ENCODE peak calls at places on chromosome 12, in ten cellular contexts. U is prostate gland, P is transverse colon, Q is GM12878, H is stomach, X is spleen, S is sigmoid colon, J is breast epithelium, L is endothelial cell of umbilical vein, G is K562. R is an unnamed sample.

GRCh38 chr12:58819945-58820344 is 100.4 kb downstream of the LRIG3 start:
- DNase-seq in P (no peak), U (no peak), S (no peak), G (no peak), J (no peak), L (no peak), Q (no peak), H (no peak), X (no peak), R (no peak)

GRCh38 chr12:66149702-66150398 is 19.3 kb upstream of the LLPH start:
- DNase-seq in U (no peak), Q (no peak), S (no peak), L (peak; percentile 26), G (peak; percentile 52), J (no peak), P (peak; percentile 64), X (no peak), H (peak; percentile 74), R (no peak)

GRCh38 chr12:128180166-128180565 is 86.8 kb upstream of the TMEM132C start:
- DNase-seq in U (no peak), J (no peak), P (no peak), H (no peak), L (no peak), X (no peak), G (no peak), S (no peak), Q (no peak), R (no peak)

GRCh38 chr12:20367731-20368652 is at the start of gene PDE3A:
- DNase-seq in G (no peak), J (no peak), P (peak; percentile 76), L (peak; percentile 92), S (peak; percentile 90), Q (no peak), U (peak; percentile 14), H (no peak), X (peak; percentile 70), R (no peak)

GRCh38 chr12:41223600-41223999 is 35.5 kb downstream of the PDZRN4 start:
- DNase-seq in P (no peak), S (no peak), G (no peak), Q (no peak), U (no peak), L (no peak), J (no peak), X (no peak), H (no peak), R (no peak)

GRCh38 chr12:30278401-30278800 is 417.3 kb downstream of the IPO8 start:
- DNase-seq in U (no peak), G (no peak), Q (no peak), P (no peak), S (no peak), X (no peak), L (no peak), H (no peak), J (no peak), R (no peak)

GRCh38 chr12:68259318-68259940 is 6.0 kb upstream of the IL22 start:
- DNase-seq in X (no peak), P (no peak), U (no peak), S (no peak), L (peak; percentile 19), Q (peak; percentile 24), H (no peak), J (no peak), G (no peak), R (no peak)

GRCh38 chr12:50621435-50622304 is 116.9 kb downstream of the DIP2B start:
- DNase-seq in X (no peak), H (no peak), Q (no peak), P (peak; percentile 40), U (peak; percentile 30), G (no peak), S (no peak), L (no peak), J (no peak), R (no peak)

GRCh38 chr12:95591731-95592130 is 40.5 kb upstream of the USP44 start:
- DNase-seq in P (no peak), U (no peak), S (no peak), Q (no peak), G (no peak), H (no peak), J (no peak), X (no peak), L (no peak), R (no peak)

GRCh38 chr12:20274008-20274407 is 94.3 kb upstream of the PDE3A start:
- DNase-seq in J (no peak), H (no peak), P (no peak), S (no peak), G (no peak), X (no peak), U (no peak), Q (no peak), L (no peak), R (no peak)

GRCh38 chr12:97151481-97151880 is 244.4 kb downstream of the NEDD1 start:
- DNase-seq in J (no peak), G (no peak), L (no peak), P (no peak), Q (no peak), U (no peak), X (no peak), S (no peak), H (no peak), R (no peak)

GRCh38 chr12:89345830-89346740 is 6.2 kb downstream of the DUSP6 start:
- DNase-seq in P (peak; percentile 60), Q (peak; percentile 88), J (peak; percentile 38), H (peak; percentile 34), S (peak; percentile 75), L (peak; percentile 99), U (no peak), G (peak; percentile 76), X (peak; percentile 88), R (peak; percentile 41)

GRCh38 chr12:118288174-118288573 is 84.5 kb downstream of the TAOK3 start:
- DNase-seq in J (no peak), L (no peak), U (no peak), Q (no peak), G (peak; percentile 61), P (no peak), S (no peak), X (no peak), H (no peak), R (no peak)

GRCh38 chr12:108169671-108170070 is 40.6 kb downstream of the WSCD2 start:
- DNase-seq in S (no peak), Q (no peak), U (no peak), X (no peak), H (no peak), L (no peak), P (no peak), J (no peak), G (no peak), R (no peak)

GRCh38 chr12:108170164-108170563 is 41.1 kb downstream of the WSCD2 start:
- DNase-seq in P (no peak), H (no peak), Q (no peak), U (no peak), G (no peak), S (no peak), L (no peak), J (no peak), X (no peak), R (no peak)

GRCh38 chr12:108172033-108172432 is 42.9 kb downstream of the WSCD2 start:
- DNase-seq in G (no peak), X (no peak), H (no peak), L (no peak), U (no peak), S (no peak), Q (no peak), J (no peak), P (no peak), R (no peak)

GRCh38 chr12:108166505-108166904 is 37.4 kb downstream of the WSCD2 start:
- DNase-seq in P (no peak), H (no peak), X (no peak), S (no peak), J (no peak), G (no peak), Q (no peak), L (no peak), U (no peak), R (no peak)

GRCh38 chr12:108167974-108168373 is 38.9 kb downstream of the WSCD2 start:
- DNase-seq in J (no peak), U (no peak), G (no peak), P (no peak), Q (no peak), S (no peak), H (no peak), X (no peak), L (no peak), R (no peak)
- TF ChIP-seq POLR2AphosphoS5 in J (no peak), U (no peak), G (no peak), P (no peak), Q (no peak), S (no peak), H (no peak), X (no peak), L (no peak), R (no peak)

DNA sequence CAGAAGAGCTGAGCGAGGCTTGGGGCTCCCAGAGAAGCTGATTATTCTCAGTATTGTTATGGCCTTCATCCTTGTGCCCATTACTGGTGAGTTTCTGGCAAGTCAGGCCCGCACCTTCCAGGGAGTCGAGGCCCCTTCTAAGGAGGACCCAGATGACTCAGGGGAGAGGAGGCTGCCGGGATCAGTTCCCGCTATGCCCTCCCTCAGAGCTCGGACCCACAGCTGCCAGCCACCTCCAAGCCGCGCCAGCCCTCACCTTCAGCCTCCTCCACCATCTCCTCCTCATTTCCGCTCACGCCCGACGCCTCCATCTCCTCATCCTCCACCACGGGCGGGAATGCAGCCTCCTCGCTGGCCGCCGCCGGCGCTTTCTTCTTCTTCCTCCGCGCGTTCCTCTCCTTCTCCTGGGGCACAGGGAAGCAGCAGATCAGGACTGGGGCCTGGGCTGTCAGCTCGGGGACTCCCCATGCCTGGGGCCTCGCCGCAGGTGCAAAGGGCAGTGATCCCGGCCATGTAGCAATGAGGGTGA is 83.2 kb downstream of the RFLNA start:
- DNase-seq in J (no peak), P (no peak), X (no peak), H (no peak), U (no peak), G (no peak), S (no peak), Q (no peak), L (no peak), R (no peak)
- TF ChIP-seq POLR2A in J (no peak), P (no peak), X (no peak), H (no peak), U (no peak), G (no peak), S (no peak), Q (no peak), L (no peak), R (no peak)

DNA sequence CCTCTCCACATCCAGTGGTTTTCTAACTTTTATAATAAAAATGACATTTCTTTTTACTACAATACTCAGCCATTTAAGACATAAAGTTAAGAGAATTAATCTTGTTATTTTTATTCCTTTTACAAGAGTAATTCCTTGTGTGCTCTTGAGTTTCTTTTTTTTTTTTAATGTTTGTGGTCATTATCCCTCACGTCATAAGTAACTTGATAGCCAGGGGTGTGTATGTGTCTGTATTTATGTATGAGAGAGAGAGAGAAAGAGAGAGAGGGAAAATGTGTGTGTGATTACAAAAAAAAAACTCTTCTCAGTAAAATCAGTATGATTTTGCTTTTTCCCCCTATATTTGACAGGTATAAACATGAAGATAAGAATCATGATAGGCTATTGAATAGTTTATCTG is 35.1 kb downstream of the RERGL start:
- DNase-seq in J (no peak), P (no peak), G (no peak), Q (no peak), U (no peak), H (no peak), L (no peak), S (no peak), X (no peak), R (no peak)
- TF ChIP-seq POLR2AphosphoS5 in J (no peak), P (no peak), G (no peak), Q (no peak), U (no peak), H (no peak), L (no peak), S (no peak), X (no peak), R (no peak)

GRCh38 chr12:53324779-53325538 is 3.5 kb upstream of the AAAS start:
- DNase-seq in X (peak; percentile 98), S (peak; percentile 98), J (peak; percentile 82), G (peak; percentile 96), U (peak; percentile 87), P (peak; percentile 93), Q (peak; percentile 52), H (peak; percentile 93), L (peak; percentile 86), R (peak; percentile 94)
- TF ChIP-seq POLR2A in X (peak; percentile 16), S (peak; percentile 85), J (peak; percentile 20), G (peak; percentile 85), U (peak; percentile 58), P (peak; percentile 62), Q (peak; percentile 68), H (no peak), L (no peak), R (peak; percentile 30)